ENCODE peak calls at places on chromosomes 1 and 21, in five cellular contexts. E, Y, W, F and V are unnamed samples.

GRCh38 chr1:244427647-244428046 is 24.1 kb downstream of the ADSS2 start:
- DNase-seq in F (no peak), W (no peak), E (no peak), Y (no peak), V (no peak)

GRCh38 chr1:152745289-152745704 is 12.5 kb upstream of the KPRP start:
- DNase-seq in E (no peak), W (no peak), F (no peak), Y (no peak), V (no peak)

GRCh38 chr21:35410123-35410522 is 361.0 kb upstream of the RUNX1 start:
- DNase-seq in Y (no peak), F (no peak), W (no peak), E (no peak), V (no peak)

GRCh38 chr1:10795305-10796021 is 983 bp downstream of the CASZ1 start:
- DNase-seq in W (peak), F (no peak), Y (no peak), E (no peak), V (no peak)

GRCh38 chr1:214067853-214068703 is 80.3 kb downstream of the PROX1 start:
- DNase-seq in W (no peak), Y (no peak), E (no peak), F (no peak), V (no peak)

GRCh38 chr1:47558601-47559593 is 121.1 kb downstream of the FOXD2 start:
- DNase-seq in E (no peak), Y (no peak), W (no peak), F (no peak), V (no peak)

GRCh38 chr21:29149771-29150425 is 19.5 kb downstream of the MAP3K7CL start:
- DNase-seq in F (no peak), E (peak), Y (no peak), W (no peak), V (no peak)

GRCh38 chr1:54600947-54601725 is 22.2 kb downstream of the FAM151A start:
- DNase-seq in F (no peak), Y (no peak), W (no peak), E (no peak), V (no peak)

GRCh38 chr1:77876884-77877283 is 11.5 kb upstream of the NEXN start:
- DNase-seq in E (peak), Y (no peak), W (no peak), F (no peak), V (no peak)

GRCh38 chr1:98316286-98316685 is 345.2 kb upstream of the SNX7 start:
- DNase-seq in Y (no peak), W (no peak), F (no peak), E (peak), V (no peak)

GRCh38 chr1:34057347-34057746 is 107.7 kb downstream of the CSMD2 start:
- DNase-seq in W (peak), Y (no peak), F (no peak), E (no peak), V (peak)

GRCh38 chr1:60052634-60053033 is 20.9 kb downstream of the C1orf87 start:
- DNase-seq in W (no peak), Y (no peak), E (no peak), F (no peak), V (no peak)

GRCh38 chr1:112509005-112509659 is 367 bp downstream of the WNT2B start:
- DNase-seq in W (peak), F (no peak), E (no peak), Y (no peak), V (no peak)

GRCh38 chr1:218656301-218657037 is 311.3 kb downstream of the TGFB2 start:
- DNase-seq in W (no peak), Y (no peak), E (no peak), F (no peak), V (no peak)

GRCh38 chr1:3785045-3785444 is 11.3 kb downstream of the LRRC47 start:
- DNase-seq in Y (no peak), E (no peak), W (no peak), F (no peak), V (peak)

GRCh38 chr1:26694597-26695416 is 1.0 kb upstream of the ARID1A start:
- DNase-seq in Y (no peak), W (peak), E (no peak), F (no peak), V (no peak)

GRCh38 chr21:42049578-42050430 is 21.3 kb upstream of the UMODL1 start:
- DNase-seq in E (no peak), W (no peak), F (no peak), Y (no peak), V (no peak)

DNA sequence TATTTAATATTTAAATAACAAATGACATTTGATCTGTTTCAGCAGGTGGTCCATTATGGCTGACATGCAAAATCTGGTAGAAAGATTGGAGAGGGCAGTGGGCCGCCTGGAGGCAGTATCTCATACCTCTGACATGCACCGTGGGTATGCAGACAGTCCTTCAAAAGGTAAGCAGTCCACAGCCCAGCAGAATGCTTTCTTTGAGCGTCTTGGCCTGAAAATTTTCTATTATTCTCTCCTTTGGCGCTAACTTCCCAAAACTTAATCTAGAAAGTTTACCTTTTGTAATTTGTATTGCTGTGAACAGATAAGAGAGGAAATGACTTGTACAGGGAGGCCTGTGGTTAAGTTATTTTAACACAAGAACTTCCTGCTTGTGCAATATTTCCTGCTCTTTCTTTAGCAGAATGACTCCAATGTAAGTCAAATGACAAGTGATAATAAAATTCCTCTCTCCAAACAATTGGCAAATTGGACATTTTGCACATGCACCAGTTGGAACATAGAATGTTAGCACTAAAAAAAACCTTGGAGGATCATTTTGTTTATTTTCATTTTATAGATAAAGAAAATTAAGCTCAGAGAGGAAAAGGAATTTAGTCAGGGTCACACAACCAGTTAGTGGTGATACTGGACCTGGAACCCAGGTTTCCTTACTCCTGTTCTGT is 18.9 kb downstream of the CAP1 start:
- DNase-seq in W (no peak), Y (no peak), E (peak), F (no peak), V (no peak)
- TF ChIP-seq CTCF in W (no peak), Y (no peak), E (peak), F (no peak), V (no peak)

GRCh38 chr1:8914471-8914870 is 31.2 kb upstream of the CA6 start:
- DNase-seq in W (peak), F (no peak), E (no peak), Y (no peak), V (no peak)

GRCh38 chr1:8910331-8910730 is 31.8 kb upstream of the ENO1 start:
- DNase-seq in W (no peak), Y (no peak), E (no peak), F (no peak), V (no peak)

GRCh38 chr1:8913457-8913856 is 32.2 kb upstream of the CA6 start:
- DNase-seq in E (no peak), Y (no peak), W (no peak), F (no peak), V (no peak)

GRCh38 chr1:8910914-8911313 is 32.4 kb upstream of the ENO1 start:
- DNase-seq in F (no peak), Y (no peak), W (no peak), E (no peak), V (no peak)

DNA sequence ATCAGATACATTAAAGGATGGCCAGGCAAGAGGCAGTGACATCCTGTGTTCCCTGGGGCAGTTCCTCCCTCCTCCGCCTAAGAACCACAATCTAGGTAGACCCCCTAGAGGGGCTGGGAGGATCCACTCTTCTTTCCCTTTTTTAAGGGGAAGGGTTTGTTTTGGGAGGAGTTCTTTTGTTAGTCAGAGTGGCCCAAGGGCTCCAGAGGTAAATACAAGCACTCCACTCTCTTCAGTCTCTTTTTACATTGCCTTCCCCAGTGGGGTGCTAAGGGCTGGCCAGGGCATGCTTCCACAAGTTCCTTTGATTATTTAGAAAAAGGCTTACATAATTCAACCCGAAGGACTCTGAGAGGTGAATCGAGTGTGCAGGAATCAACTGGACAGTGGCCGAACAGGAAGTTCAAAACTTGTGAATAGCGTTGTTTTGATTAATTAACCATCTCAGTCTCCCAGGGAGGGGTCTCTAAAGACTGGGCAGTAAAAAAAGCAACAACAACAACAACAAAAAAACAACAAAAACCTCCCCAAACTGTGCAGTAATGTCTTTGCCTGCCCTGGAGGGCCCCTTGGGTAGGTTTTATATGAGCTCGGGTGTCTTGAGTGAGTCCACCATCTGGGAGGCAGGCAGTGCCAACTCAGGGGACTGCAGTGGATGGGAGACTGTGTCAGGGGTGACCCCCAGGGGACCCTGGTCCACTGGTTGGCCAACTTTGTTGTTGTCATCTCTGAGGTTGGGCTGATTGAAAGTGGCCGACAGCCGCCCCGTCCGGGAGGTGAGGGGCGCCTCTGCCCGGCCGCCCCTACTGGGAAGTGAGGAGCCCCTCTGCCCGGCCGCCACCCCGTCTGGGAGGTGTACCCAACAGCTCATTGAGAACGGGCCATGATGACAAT is 33.2 kb upstream of the ENO1 start:
- DNase-seq in W (no peak), E (no peak), F (no peak), Y (no peak), V (no peak)
- H3K27ac ChIP-seq in W (no peak), E (no peak), F (no peak), Y (no peak), V (no peak)

DNA sequence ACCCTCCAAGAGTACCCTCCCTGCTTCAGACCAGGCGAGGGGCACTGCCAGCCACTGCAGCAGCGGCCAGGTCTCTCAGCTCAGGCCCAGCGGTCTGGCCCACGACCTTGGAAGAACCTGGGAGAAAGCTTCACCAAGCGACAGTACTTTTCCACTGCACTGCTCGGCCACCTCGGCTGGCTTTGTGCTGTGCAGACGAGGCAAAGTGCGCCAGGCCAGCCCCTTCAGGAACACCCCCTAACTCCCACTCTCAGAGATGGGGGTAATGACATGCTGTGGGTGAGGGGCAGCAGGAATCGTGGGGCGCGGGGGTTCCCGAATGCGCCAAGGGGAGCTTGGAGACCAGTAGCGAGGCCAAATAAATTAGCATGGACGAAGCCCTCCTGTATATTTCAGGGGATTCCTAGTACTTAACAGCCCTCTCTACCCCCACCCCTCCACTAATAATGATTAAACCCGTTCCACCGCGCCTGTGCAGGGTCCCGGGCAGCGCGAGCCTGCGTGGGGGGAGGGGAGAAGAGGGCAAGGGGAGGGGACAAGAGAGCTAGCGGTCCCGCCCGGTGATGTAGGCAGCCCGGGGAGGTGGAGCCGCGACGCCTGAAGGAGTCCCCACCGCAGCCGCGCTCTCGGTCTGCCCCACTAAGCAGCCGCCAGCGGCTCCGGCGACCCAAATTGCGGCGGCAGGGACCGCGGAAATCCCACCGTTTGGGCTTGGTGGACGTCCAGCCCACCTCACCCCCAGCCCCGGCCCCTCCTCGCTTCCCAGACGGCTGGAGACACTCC is at the start of gene FAM43B:
- DNase-seq in F (peak), W (peak), E (peak), Y (no peak), V (peak)
- H3K4me3 ChIP-seq in F (peak), W (peak), E (peak), Y (peak), V (peak)

GRCh38 chr21:32770514-32771133 is 931 bp downstream of the PAXBP1 start:
- DNase-seq in F (peak), W (no peak), E (no peak), Y (peak), V (no peak)
- TF ChIP-seq CTCF in F (no peak), W (no peak), E (peak), Y (no peak), V (no peak)

GRCh38 chr1:201711811-201712210 is 117.1 kb upstream of the IPO9 start:
- DNase-seq in E (no peak), F (peak), Y (no peak), W (no peak), V (no peak)
- H3K27ac ChIP-seq in E (peak), F (peak), Y (peak), W (peak), V (peak)

GRCh38 chr1:63321788-63322247 is 549 bp upstream of the FOXD3 start:
- DNase-seq in W (peak), Y (no peak), F (no peak), E (no peak), V (no peak)

GRCh38 chr1:63321061-63321787 is 1.1 kb upstream of the FOXD3 start:
- DNase-seq in W (peak), E (no peak), F (no peak), Y (no peak), V (no peak)

GRCh38 chr1:63323866-63324778 is 1.8 kb downstream of the FOXD3 start:
- DNase-seq in E (no peak), W (peak), Y (no peak), F (no peak), V (no peak)

GRCh38 chr1:63322944-63323865 is 838 bp downstream of the FOXD3 start:
- DNase-seq in Y (no peak), W (peak), F (no peak), E (no peak), V (no peak)

GRCh38 chr1:63322248-63322943 is at the start of gene FOXD3:
- DNase-seq in F (no peak), Y (no peak), E (peak), W (peak), V (no peak)
- H3K4me3 ChIP-seq in F (peak), Y (peak), E (peak), W (peak), V (peak)

GRCh38 chr1:8716238-8716637 is 101.2 kb downstream of the RERE start:
- DNase-seq in W (no peak), F (no peak), E (no peak), Y (no peak), V (no peak)

GRCh38 chr1:8720347-8720746 is 97.1 kb downstream of the RERE start:
- DNase-seq in W (no peak), Y (no peak), E (no peak), F (no peak), V (no peak)

GRCh38 chr1:8721681-8722324 is 95.6 kb downstream of the RERE start:
- DNase-seq in E (no peak), F (no peak), W (no peak), Y (no peak), V (no peak)

GRCh38 chr1:8717148-8717547 is 100.3 kb downstream of the RERE start:
- DNase-seq in W (no peak), F (no peak), Y (no peak), E (no peak), V (no peak)

GRCh38 chr1:8718878-8719361 is 98.5 kb downstream of the RERE start:
- DNase-seq in W (no peak), Y (no peak), F (no peak), E (no peak), V (no peak)
- TF ChIP-seq CTCF in W (peak), Y (no peak), F (no peak), E (peak), V (peak)